ENCODE peak calls at places on chromosomes 5 and 9, in four cellular contexts. O is pulmonary artery endothelial cell; J is naive thymus-derived CD4-positive, alpha-beta T cell; S is brain microvascular endothelial cell. D is an unnamed sample.

GRCh38 chr9:1273859-1274258 is 223.7 kb downstream of the DMRT2 start:
- DNase-seq in O (no peak), J (no peak), S (no peak), D (no peak)

GRCh38 chr5:173549644-173550043 is 66.8 kb downstream of the BOD1 start:
- DNase-seq in O (no peak), J (no peak), S (no peak), D (no peak)

GRCh38 chr9:70165006-70165602 is 93.7 kb upstream of the SMC5 start:
- DNase-seq in O (no peak), J (no peak), S (no peak), D (no peak)

GRCh38 chr9:97132865-97133264 is 93.9 kb upstream of the CTSV start:
- DNase-seq in O (no peak), J (no peak), S (no peak), D (no peak)

GRCh38 chr9:88025411-88026132 is 51.2 kb upstream of the CDK20 start:
- DNase-seq in O (no peak), J (no peak), S (no peak), D (no peak)

GRCh38 chr5:153987310-153987709 is 51.4 kb downstream of the FAM114A2 start:
- DNase-seq in O (no peak), J (no peak), S (no peak), D (no peak)

GRCh38 chr5:2378976-2379375 is 372.5 kb downstream of the IRX2 start:
- DNase-seq in O (no peak), J (no peak), S (no peak), D (no peak)

GRCh38 chr9:18459958-18460584 is 13.9 kb upstream of the ADAMTSL1 start:
- DNase-seq in O (peak; percentile 79), J (no peak), S (peak; percentile 69), D (peak; percentile 56)

GRCh38 chr5:163730206-163730782 is 224.9 kb downstream of the MAT2B start:
- DNase-seq in O (no peak), J (no peak), S (no peak), D (no peak)

GRCh38 chr9:33329117-33329563 is 38.8 kb downstream of the NFX1 start:
- DNase-seq in O (peak; percentile 59), J (no peak), S (peak; percentile 85), D (peak; percentile 92)

GRCh38 chr9:135345775-135346433 is 133.7 kb upstream of the PPP1R26 start:
- DNase-seq in O (no peak), J (no peak), S (no peak), D (no peak)

GRCh38 chr5:111236995-111237394 is 12.8 kb downstream of the CAMK4 start:
- DNase-seq in O (no peak), J (no peak), S (no peak), D (no peak)

GRCh38 chr5:107670028-107670926 is 460 bp downstream of the EFNA5 start:
- DNase-seq in O (no peak), J (no peak), S (peak; percentile 20), D (peak; percentile 59)

GRCh38 chr5:73674669-73675004 is 48.6 kb downstream of the ARHGEF28 start:
- DNase-seq in O (no peak), J (no peak), S (no peak), D (peak; percentile 27)

GRCh38 chr5:37132646-37133045 is 116.5 kb downstream of the CPLANE1 start:
- DNase-seq in O (no peak), J (no peak), S (no peak), D (no peak)

GRCh38 chr9:32707326-32707725 is 71.9 kb upstream of the TAF1L start:
- DNase-seq in O (no peak), J (no peak), S (no peak), D (no peak)

GRCh38 chr5:41772785-41773442 is 97.3 kb downstream of the OXCT1 start:
- DNase-seq in O (no peak), J (no peak), S (peak; percentile 50), D (no peak)

GRCh38 chr9:134842321-134842720 is 38.3 kb upstream of the FCN2 start:
- DNase-seq in O (no peak), J (no peak), S (no peak), D (no peak)

GRCh38 chr9:113619156-113619861 is 155.8 kb downstream of the RGS3 start:
- DNase-seq in O (no peak), J (no peak), S (no peak), D (no peak)

GRCh38 chr9:135332979-135333748 is 146.4 kb upstream of the PPP1R26 start:
- DNase-seq in O (no peak), J (no peak), S (no peak), D (no peak)

GRCh38 chr5:141650851-141651727 is at the start of gene FCHSD1:
- DNase-seq in O (peak; percentile 22), J (peak; percentile 66), S (peak; percentile 81), D (peak; percentile 79)

GRCh38 chr5:79588645-79589044 is 23.6 kb upstream of the TENT2 start:
- DNase-seq in O (no peak), J (no peak), S (no peak), D (no peak)

GRCh38 chr5:50406874-50407273 is 34.2 kb downstream of the EMB start:
- DNase-seq in O (no peak), J (no peak), S (no peak), D (no peak)

GRCh38 chr9:132694144-132694543 is 23.9 kb downstream of the GTF3C4 start:
- DNase-seq in O (no peak), J (no peak), S (peak; percentile 7), D (no peak)

GRCh38 chr5:18605186-18605585 is 970.9 kb downstream of the TAF11L14 start:
- DNase-seq in O (no peak), J (no peak), S (no peak), D (no peak)

GRCh38 chr9:93268551-93269314 is 84.8 kb downstream of the WNK2 start:
- DNase-seq in O (no peak), J (peak; percentile 37), S (no peak), D (no peak)

GRCh38 chr9:69207503-69207902 is 33.4 kb downstream of the TJP2 start:
- DNase-seq in O (no peak), J (no peak), S (no peak), D (no peak)

GRCh38 chr5:135135530-135136201 is 101.6 kb upstream of the PITX1 start:
- DNase-seq in O (no peak), J (no peak), S (peak; percentile 14), D (peak; percentile 100)

GRCh38 chr9:135898634-135899407 is 8.5 kb downstream of the CAMSAP1 start:
- DNase-seq in O (no peak), J (no peak), S (no peak), D (no peak)

GRCh38 chr9:135085830-135086546 is 1.5 kb upstream of the OLFM1 start:
- DNase-seq in O (peak; percentile 26), J (no peak), S (peak; percentile 52), D (peak; percentile 62)

GRCh38 chr5:51471642-51472041 is 88.4 kb downstream of the ISL1 start:
- DNase-seq in O (no peak), J (no peak), S (no peak), D (no peak)